ENCODE peak calls at places on chromosomes 16 and 17, in eight cellular contexts. F, I, U, A, L, N, V and K are unnamed samples.

GRCh38 chr17:70863436-70864248 is 694.3 kb downstream of the KCNJ2 start:
- DNase-seq in F (peak; percentile 29), I (no peak), U (no peak), A (peak; percentile 17), L (no peak), N (no peak), V (no peak), K (no peak)

GRCh38 chr17:79655672-79656290 is 44.9 kb upstream of the RBFOX3 start:
- DNase-seq in F (no peak), I (no peak), U (peak; percentile 11), A (no peak), L (peak; percentile 13), N (no peak), V (peak; percentile 10), K (no peak)

GRCh38 chr17:73068322-73069153 is 23.9 kb downstream of the SLC39A11 start:
- DNase-seq in F (no peak), I (no peak), U (no peak), A (no peak), L (no peak), N (no peak), V (no peak), K (no peak)

GRCh38 chr17:36049643-36050042 is 14.4 kb upstream of the CCL18 start:
- DNase-seq in F (no peak), I (no peak), U (no peak), A (no peak), L (no peak), N (no peak), V (no peak), K (no peak)

GRCh38 chr16:80938035-80938927 is 68.4 kb downstream of the CMC2 start:
- DNase-seq in F (no peak), I (no peak), U (no peak), A (peak; percentile 22), L (no peak), N (no peak), V (peak; percentile 77), K (no peak)

GRCh38 chr17:413016-413350 is 60.4 kb upstream of the RPH3AL start:
- DNase-seq in F (no peak), I (no peak), U (no peak), A (no peak), L (no peak), N (no peak), V (no peak), K (no peak)

GRCh38 chr17:68771867-68772515 is 170.8 kb upstream of the FAM20A start:
- DNase-seq in F (no peak), I (no peak), U (no peak), A (no peak), L (peak; percentile 25), N (no peak), V (peak; percentile 51), K (peak; percentile 22)

GRCh38 chr17:4988168-4988567 is 693 bp upstream of the CAMTA2 start:
- DNase-seq in F (peak; percentile 50), I (no peak), U (no peak), A (no peak), L (no peak), N (no peak), V (peak; percentile 38), K (no peak)

GRCh38 chr16:81661082-81661481 is 118.0 kb upstream of the PLCG2 start:
- DNase-seq in F (no peak), I (no peak), U (no peak), A (no peak), L (no peak), N (no peak), V (no peak), K (peak; percentile 49)

GRCh38 chr16:681746-682427 is 1.7 kb downstream of the STUB1 start:
- DNase-seq in F (no peak), I (no peak), U (no peak), A (no peak), L (no peak), N (no peak), V (no peak), K (no peak)

GRCh38 chr17:2700491-2701141 is 10.9 kb downstream of the CLUH start:
- DNase-seq in F (peak; percentile 10), I (no peak), U (no peak), A (no peak), L (no peak), N (peak; percentile 31), V (peak; percentile 10), K (no peak)

GRCh38 chr17:77101521-77102410 is 39.0 kb upstream of the SEC14L1 start:
- DNase-seq in F (no peak), I (no peak), U (no peak), A (no peak), L (no peak), N (no peak), V (no peak), K (no peak)

GRCh38 chr17:48791128-48792032 is 25.6 kb downstream of the TTLL6 start:
- DNase-seq in F (peak; percentile 56), I (peak; percentile 40), U (peak; percentile 89), A (peak; percentile 72), L (peak; percentile 95), N (peak; percentile 62), V (peak; percentile 75), K (no peak)

GRCh38 chr16:56933266-56933619 is 1.3 kb downstream of the HERPUD1 start:
- DNase-seq in F (no peak), I (no peak), U (no peak), A (no peak), L (no peak), N (no peak), V (no peak), K (no peak)

GRCh38 chr17:47735139-47735464 is 2.1 kb downstream of the TBX21 start:
- DNase-seq in F (no peak), I (no peak), U (no peak), A (no peak), L (no peak), N (no peak), V (no peak), K (no peak)

GRCh38 chr17:16417399-16417798 is 2.0 kb downstream of the TRPV2 start:
- DNase-seq in F (no peak), I (no peak), U (no peak), A (peak; percentile 13), L (no peak), N (no peak), V (no peak), K (no peak)

GRCh38 chr17:16417896-16418683 is 2.7 kb downstream of the TRPV2 start:
- DNase-seq in F (no peak), I (no peak), U (no peak), A (no peak), L (no peak), N (no peak), V (no peak), K (no peak)

GRCh38 chr17:16418684-16419066 is 3.3 kb downstream of the TRPV2 start:
- DNase-seq in F (no peak), I (no peak), U (no peak), A (no peak), L (no peak), N (no peak), V (no peak), K (no peak)

GRCh38 chr17:16419074-16419928 is 3.9 kb downstream of the TRPV2 start:
- DNase-seq in F (no peak), I (no peak), U (no peak), A (no peak), L (no peak), N (no peak), V (no peak), K (no peak)

GRCh38 chr17:16419929-16420271 is 4.5 kb downstream of the TRPV2 start:
- DNase-seq in F (no peak), I (no peak), U (no peak), A (no peak), L (no peak), N (no peak), V (no peak), K (no peak)
- H3K27ac ChIP-seq in F (no peak overlapping the region), I (no peak overlapping the region), U (peak overlapping the region; percentile 93), A (no peak overlapping the region), L (peak overlapping the region; percentile 56), N (peak overlapping the region; percentile 69), V (peak overlapping the region; percentile 57), K (no peak overlapping the region)

DNA sequence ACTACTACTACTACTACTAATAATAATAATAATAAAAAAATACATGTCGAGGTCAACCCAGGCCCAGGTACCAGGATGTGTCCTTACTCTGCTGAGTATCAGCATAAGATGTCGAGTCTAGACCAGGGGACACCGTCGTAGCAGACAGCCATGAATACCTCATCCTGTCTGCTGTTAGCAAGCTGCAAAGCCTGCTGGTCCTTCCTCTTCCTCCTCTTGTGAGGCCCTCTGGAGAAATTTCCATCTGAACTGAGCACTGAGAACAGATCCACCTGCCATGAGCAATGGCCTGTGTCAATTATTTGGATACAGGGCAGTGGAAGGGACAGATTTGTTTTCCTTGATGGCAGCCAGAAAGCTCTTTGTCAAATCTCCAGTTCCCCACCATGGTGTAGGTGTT is 168.5 kb downstream of the XYLT1 start:
- DNase-seq in F (no peak), I (no peak), U (no peak), A (no peak), L (peak; percentile 31), N (no peak), V (no peak), K (no peak)
- H3K27ac ChIP-seq in F (no peak overlapping the region), I (no peak overlapping the region), U (peak overlapping the region; percentile 87), A (no peak overlapping the region), L (peak overlapping the region; percentile 36), N (no peak overlapping the region), V (no peak overlapping the region), K (no peak overlapping the region)

DNA sequence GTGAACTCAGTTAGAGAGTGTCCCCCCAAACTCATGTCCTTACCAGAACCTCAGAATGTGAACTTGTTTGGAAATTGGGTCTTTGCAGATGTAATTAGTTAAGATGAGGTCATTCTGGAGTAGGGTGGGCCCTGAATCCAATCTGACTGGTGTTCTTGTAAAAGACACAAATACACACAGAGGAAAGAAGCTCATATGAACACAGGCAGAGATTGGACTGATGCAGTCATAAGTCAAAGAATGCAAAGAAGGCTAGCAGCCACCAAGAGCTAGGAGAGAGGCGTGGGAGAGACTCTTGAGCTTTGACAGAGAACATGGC is 2.1 kb upstream of the NAGPA start:
- DNase-seq in F (no peak), I (no peak), U (no peak), A (no peak), L (no peak), N (no peak), V (no peak), K (no peak)
- H3K27ac ChIP-seq in F (no peak overlapping the region), I (peak overlapping the region; percentile 84), U (peak overlapping the region; percentile 39), A (peak overlapping the region; percentile 76), L (no peak overlapping the region), N (no peak overlapping the region), V (no peak overlapping the region), K (peak overlapping the region; percentile 59)

DNA sequence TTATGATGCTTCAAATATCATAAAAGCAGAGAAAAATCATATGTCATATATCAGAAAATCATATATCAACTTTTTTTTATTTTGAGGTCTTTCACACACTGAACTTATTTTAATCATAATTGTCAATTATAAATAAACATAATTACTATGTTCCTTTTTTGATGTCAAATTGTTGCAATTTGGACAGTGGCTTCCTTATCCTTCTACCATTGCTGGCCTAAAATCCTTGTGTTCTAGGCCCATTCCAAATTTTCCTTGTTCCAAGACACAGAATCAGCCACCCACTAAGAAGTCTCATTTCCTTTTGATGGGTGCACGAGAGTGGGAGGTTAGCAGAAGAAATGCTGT is 28.9 kb downstream of the G6PC1 start:
- DNase-seq in F (no peak), I (no peak), U (no peak), A (no peak), L (no peak), N (no peak), V (no peak), K (no peak)
- H3K27ac ChIP-seq in F (no peak overlapping the region), I (no peak overlapping the region), U (peak overlapping the region; percentile 87), A (no peak overlapping the region), L (no peak overlapping the region), N (peak overlapping the region; percentile 69), V (peak overlapping the region; percentile 76), K (no peak overlapping the region)